ENCODE peak calls at places on chromosome 19, in six cellular contexts. N is B cell, C is dorsolateral prefrontal cortex, I is AG09319, O is AG04450, E is MCF 10A. R is an unnamed sample.

GRCh38 chr19:51366999-51367564 is 894 bp upstream of the ETFB start:
- DNase-seq in I (no peak), N (peak; percentile 79), O (no peak), E (no peak), C (no peak), R (no peak)

GRCh38 chr19:12093777-12094176 is 29.2 kb downstream of the ZNF844 start:
- DNase-seq in O (no peak), E (no peak), C (no peak), N (no peak), I (no peak), R (no peak)

GRCh38 chr19:872266-872951 is 12.9 kb downstream of the CFD start:
- DNase-seq in C (no peak), I (no peak), O (no peak), N (peak; percentile 85), E (peak; percentile 95), R (no peak)

GRCh38 chr19:34241513-34242337 is 12.6 kb upstream of the GARRE1 start:
- DNase-seq in N (peak; percentile 35), E (no peak), C (no peak), I (no peak), O (no peak), R (no peak)

GRCh38 chr19:35279374-35279773 is 3.0 kb upstream of the HAMP start:
- DNase-seq in N (no peak), C (no peak), I (no peak), O (no peak), E (no peak), R (no peak)

GRCh38 chr19:58399903-58400637 is 4.6 kb downstream of the RNF225 start:
- DNase-seq in N (no peak), O (no peak), C (peak; percentile 64), E (no peak), I (no peak), R (no peak)

GRCh38 chr19:38684078-38684861 is 36.8 kb downstream of the ACTN4 start:
- DNase-seq in C (no peak), E (peak; percentile 100), I (peak; percentile 75), N (no peak), O (no peak), R (peak; percentile 69)

GRCh38 chr19:15828121-15828620 is 12.7 kb upstream of the OR10H1 start:
- DNase-seq in C (no peak), E (no peak), I (no peak), N (no peak), O (no peak), R (no peak)

GRCh38 chr19:39936020-39936419 is 1.6 kb upstream of the FCGBP start:
- DNase-seq in N (no peak), I (no peak), O (no peak), C (no peak), E (no peak), R (no peak)

GRCh38 chr19:43809762-43810696 is 7.8 kb upstream of the LYPD5 start:
- DNase-seq in C (no peak), I (peak; percentile 23), E (peak; percentile 74), N (peak; percentile 61), O (peak; percentile 32), R (peak; percentile 27)

DNA sequence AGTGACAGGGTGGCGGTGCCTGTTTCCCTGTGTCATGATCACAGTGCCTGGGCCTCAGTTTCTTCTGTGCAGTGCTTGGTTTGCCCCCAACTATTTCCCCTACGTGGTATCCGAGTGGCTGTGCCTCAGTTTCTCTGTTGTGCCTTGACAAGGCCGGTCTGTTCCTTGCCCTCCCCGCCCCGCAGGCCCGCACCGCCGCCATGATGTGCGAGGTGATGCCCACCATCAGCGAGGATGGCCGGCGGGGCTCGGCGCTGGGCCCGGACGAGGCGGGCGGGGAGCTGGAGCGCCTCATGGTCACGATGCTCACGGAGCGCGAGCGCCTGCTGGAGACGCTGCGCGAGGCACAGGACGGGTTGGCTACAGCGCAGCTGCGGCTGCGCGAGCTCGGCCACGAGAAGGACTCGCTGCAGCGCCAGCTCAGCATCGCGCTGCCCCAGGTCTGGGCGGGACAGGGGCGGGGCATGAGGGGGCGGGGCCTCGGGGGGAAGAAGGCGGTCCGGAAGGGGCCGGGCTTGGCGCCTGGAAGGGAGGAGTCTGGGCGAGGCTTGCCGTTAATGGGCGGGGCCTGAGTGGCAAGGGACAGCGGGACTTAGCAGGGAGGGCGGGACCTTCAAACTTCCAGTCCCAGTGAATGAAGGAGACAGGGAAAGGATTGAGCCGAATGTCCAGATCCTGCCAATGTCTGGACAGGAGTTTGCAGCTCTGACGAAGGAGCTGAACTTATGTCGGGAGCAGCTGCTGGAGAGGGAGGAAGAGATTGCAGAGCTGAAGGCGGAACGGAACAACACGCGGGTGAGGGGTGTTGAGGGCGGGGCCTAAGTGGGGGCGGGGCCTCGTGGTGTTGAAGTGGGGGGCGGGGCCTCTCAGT is 8.6 kb downstream of the PPFIA3 start:
- DNase-seq in N (peak; percentile 94), E (peak; percentile 99), I (peak; percentile 92), O (peak; percentile 91), C (peak; percentile 96), R (peak; percentile 77)
- TF ChIP-seq CTCF in N (no peak), E (no peak), I (peak; percentile 7), O (no peak), C (peak; percentile 51), R (no peak)

GRCh38 chr19:42290523-42291436 is 11.2 kb upstream of the PRR19 start:
- DNase-seq in N (peak; percentile 79), O (no peak), I (no peak), C (no peak), E (peak; percentile 26), R (no peak)
- TF ChIP-seq CTCF in N (peak; percentile 80), O (peak; percentile 60), I (peak; percentile 39), C (peak; percentile 28), E (peak; percentile 50), R (peak; percentile 54)

DNA sequence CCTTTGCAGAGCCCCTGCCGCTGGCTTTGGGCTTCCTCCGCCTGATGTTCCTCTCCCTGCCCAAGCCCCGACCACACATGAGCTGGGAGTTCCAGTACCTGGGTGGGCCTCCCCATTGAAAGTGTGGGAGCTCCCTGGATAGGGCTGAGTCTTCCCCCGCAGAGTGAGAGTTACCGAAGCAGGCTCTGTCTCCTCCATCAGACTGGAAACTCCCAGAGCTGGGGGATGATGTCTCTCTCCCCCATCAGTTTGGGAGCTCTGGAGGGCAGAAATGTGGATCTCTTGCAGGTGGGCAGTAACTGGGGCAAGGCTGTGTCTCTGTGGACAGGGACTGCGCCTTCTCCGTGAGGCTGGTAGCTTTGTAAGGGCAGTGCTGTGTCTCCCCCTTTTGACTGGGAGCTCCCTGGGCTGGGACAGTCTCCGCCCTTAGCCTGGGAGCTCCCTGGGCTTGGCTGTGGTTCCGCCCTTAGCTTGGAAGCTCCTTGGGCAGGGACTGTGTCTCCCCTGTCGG is 767 bp downstream of the DCAF15 start:
- DNase-seq in O (no peak), C (no peak), N (no peak), I (peak; percentile 31), E (peak; percentile 71), R (peak; percentile 29)
- TF ChIP-seq CTCF in O (no peak), C (no peak), N (no peak), I (peak; percentile 45), E (no peak), R (peak; percentile 41)

DNA sequence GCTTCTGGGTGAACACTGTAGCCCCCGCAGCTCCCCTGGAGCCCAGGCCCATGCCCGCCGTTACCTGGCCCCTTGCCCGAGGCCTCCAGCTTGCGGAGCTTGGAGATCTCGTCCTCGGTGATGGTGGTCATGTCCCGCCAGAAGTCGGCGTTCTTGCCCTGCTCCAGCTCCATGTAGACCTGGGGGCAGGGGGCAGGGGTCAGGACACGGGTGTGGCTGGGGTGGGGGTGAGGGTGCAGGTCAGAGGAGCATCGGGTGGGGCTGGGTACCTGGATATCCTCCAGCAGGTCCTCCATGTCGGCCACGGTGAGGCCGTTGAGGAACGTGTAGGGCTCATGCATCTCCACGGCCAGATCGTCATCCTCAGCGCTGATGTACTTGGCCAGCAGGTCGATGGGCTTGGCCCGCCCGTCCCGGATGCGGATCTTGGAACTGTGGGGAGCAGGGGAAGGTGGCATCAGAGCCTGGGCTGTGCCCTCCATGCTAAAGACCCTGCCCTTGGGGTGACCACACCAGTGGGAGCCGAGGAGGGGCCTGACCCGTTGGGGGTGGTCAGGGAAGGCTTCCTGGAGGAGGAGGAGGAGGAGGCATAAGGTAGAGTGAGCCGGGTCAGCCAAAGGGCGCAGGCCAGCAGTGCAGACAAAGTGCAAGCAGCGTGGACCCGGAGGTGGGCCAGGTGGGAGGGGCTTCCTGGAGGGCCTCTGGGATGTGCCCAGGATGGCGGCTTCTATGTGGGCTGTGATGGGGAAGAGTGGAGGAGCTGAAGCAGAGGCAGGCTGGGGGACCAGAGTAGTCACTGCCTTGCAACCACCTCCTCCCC is 7.6 kb downstream of the CACTIN start:
- DNase-seq in O (no peak), N (no peak), C (no peak), I (no peak), E (no peak), R (no peak)
- TF ChIP-seq CTCF in O (peak; percentile 3), N (peak; percentile 44), C (peak; percentile 4), I (no peak), E (no peak), R (no peak)

GRCh38 chr19:4256563-4256962 is 9.7 kb downstream of the YJU2 start:
- DNase-seq in O (no peak), N (no peak), E (no peak), C (no peak), I (no peak), R (no peak)
- TF ChIP-seq CTCF in O (no peak), N (peak; percentile 11), E (no peak), C (no peak), I (no peak), R (no peak)

DNA sequence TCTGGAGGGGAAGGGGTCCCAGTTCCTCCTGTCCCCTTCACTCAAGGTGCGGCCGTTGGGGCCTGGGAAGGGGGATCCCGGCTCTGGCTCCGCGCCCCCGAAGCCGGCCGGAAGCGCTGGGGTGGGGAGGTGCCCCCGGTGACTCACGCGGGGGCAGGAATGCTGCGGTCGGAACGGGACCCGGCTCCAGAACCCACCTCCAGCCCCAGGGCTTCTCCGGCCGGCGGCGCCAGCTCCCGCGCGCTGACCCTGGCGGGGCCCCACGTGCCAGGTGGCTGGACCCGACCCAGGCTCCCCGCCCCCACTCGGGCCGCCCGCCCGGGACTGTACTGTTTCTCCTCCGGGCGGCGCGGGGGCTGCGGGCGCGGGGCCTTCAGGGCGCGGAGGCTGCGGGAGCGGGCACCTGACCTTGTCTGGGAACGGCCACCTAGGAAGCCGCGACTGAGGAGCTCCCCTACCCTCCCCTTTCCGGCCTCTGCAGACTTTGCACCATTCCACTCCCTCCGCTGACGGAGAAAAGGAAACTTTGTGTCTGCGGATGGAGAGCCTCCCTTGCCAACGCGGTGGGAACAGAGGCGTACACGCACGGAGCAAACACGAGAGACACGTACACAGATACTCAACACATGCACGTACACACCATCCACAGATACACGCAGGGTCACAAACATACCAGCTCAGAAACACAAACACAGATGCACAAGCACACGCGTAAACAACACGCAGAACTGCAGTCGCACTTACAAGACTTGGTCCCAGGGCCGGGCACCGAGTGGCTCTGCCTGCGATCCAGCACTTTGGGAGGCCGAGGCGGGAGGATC is 7.2 kb downstream of the AXL start:
- DNase-seq in N (no peak), I (peak; percentile 86), O (peak; percentile 85), E (peak; percentile 91), C (no peak), R (peak; percentile 67)
- TF ChIP-seq CTCF in N (no peak), I (no peak), O (no peak), E (no peak), C (no peak), R (no peak)

GRCh38 chr19:57282011-57282636 is 1.8 kb downstream of the ZNF460 start:
- DNase-seq in E (peak; percentile 21), N (no peak), O (no peak), C (no peak), I (no peak), R (no peak)

GRCh38 chr19:57280913-57281425 is 684 bp downstream of the ZNF460 start:
- DNase-seq in I (no peak), C (no peak), E (peak; percentile 35), N (peak; percentile 64), O (no peak), R (no peak)

GRCh38 chr19:57276430-57276829 is 3.9 kb upstream of the ZNF460 start:
- DNase-seq in O (no peak), I (no peak), N (no peak), C (no peak), E (no peak), R (no peak)

GRCh38 chr19:57279418-57280164 is 694 bp upstream of the ZNF460 start:
- DNase-seq in N (peak; percentile 88), I (peak; percentile 92), C (peak; percentile 88), O (peak; percentile 93), E (peak; percentile 99), R (peak; percentile 94)

GRCh38 chr19:57280165-57280912 is at the start of gene ZNF460:
- DNase-seq in C (peak; percentile 95), N (peak; percentile 98), E (peak; percentile 98), I (peak; percentile 94), O (peak; percentile 94), R (peak; percentile 89)
- TF ChIP-seq CTCF in C (no peak), N (peak; percentile 9), E (no peak), I (no peak), O (no peak), R (no peak)

R was measured in AG09309.